ENCODE peak calls at places on chromosomes 6 and 20, in seven cellular contexts. N is stimulated activated naive B cell treated with anti-CD40 and anti-IgM and Interleukin-4, amounts not matched to agents 10 μg/mL and 1 μg/mL and 100 μg/mL, for 72 hours; G is coronary artery; Z is brain microvascular endothelial cell; B is DMS153; M is stimulated activated CD8-positive, alpha-beta memory T cell treated with anti-CD3 and anti-CD28 coated beads, Interleukin-12 subunit alpha, Interleukin-12 subunit beta, amount 100 ng/mL, for 4 hours; X is HEK293T. Q is an unnamed sample.
A peak's percentile ranks its signal among the peaks of the same experiment; 100 is the strongest.

GRCh38 chr6:149503276-149503675 is 18.5 kb upstream of the ZC3H12D start:
- DNase-seq in G (no peak), B (no peak), X (no peak), Z (no peak), N (no peak), M (no peak), Q (no peak)

GRCh38 chr6:150301871-150302800 is 66.7 kb upstream of the IYD start:
- DNase-seq in X (no peak), B (no peak), G (no peak), M (no peak), N (peak; percentile 35), Z (peak; percentile 67), Q (no peak)

GRCh38 chr6:72941751-72942150 is 283.5 kb downstream of the KHDC1L start:
- DNase-seq in Z (no peak), G (no peak), X (no peak), M (no peak), B (peak; percentile 95), N (no peak), Q (no peak)

GRCh38 chr6:135814043-135814442 is 37.5 kb upstream of the PDE7B start:
- DNase-seq in X (no peak), N (no peak), B (no peak), G (no peak), Z (no peak), M (no peak), Q (no peak)

GRCh38 chr6:5746392-5747140 is 260.2 kb downstream of the NRN1 start:
- DNase-seq in M (no peak), X (peak; percentile 23), G (no peak), N (no peak), Z (no peak), B (no peak), Q (peak; percentile 69)

GRCh38 chr6:106745396-106745795 is 116.0 kb downstream of the QRSL1 start:
- DNase-seq in X (no peak), N (no peak), B (peak; percentile 67), M (no peak), Z (no peak), G (no peak), Q (no peak)

GRCh38 chr6:126886106-126886505 is 232.4 kb upstream of the RSPO3 start:
- DNase-seq in M (no peak), N (no peak), B (no peak), Z (no peak), G (no peak), X (no peak), Q (no peak)

GRCh38 chr6:107115695-107116327 is 496 bp upstream of the BEND3 start:
- DNase-seq in B (peak; percentile 57), G (no peak), Z (peak; percentile 36), M (peak; percentile 26), X (peak; percentile 64), N (peak; percentile 18), Q (peak; percentile 81)

GRCh38 chr6:76876922-76877553 is 586.3 kb downstream of the HTR1B start:
- DNase-seq in N (no peak), X (peak; percentile 62), B (peak; percentile 92), G (no peak), Z (peak; percentile 75), M (no peak), Q (peak; percentile 84)

GRCh38 chr6:167237438-167237837 is 53.7 kb upstream of the UNC93A start:
- DNase-seq in G (no peak), Z (no peak), N (no peak), X (no peak), M (no peak), B (no peak), Q (no peak)

GRCh38 chr6:116992546-116992945 is 115.5 kb downstream of the RFX6 start:
- DNase-seq in Z (no peak), G (no peak), B (no peak), N (no peak), M (no peak), X (no peak), Q (no peak)

GRCh38 chr20:8152183-8152582 is 20.1 kb downstream of the PLCB1 start:
- DNase-seq in M (no peak), Z (peak; percentile 58), B (no peak), N (no peak), X (no peak), G (no peak), Q (no peak)

GRCh38 chr20:43855803-43856202 is 58.8 kb upstream of the TOX2 start:
- DNase-seq in X (no peak), N (no peak), G (no peak), B (no peak), Z (no peak), M (no peak), Q (no peak)

GRCh38 chr20:62668441-62669027 is 26.2 kb downstream of the SLCO4A1 start:
- DNase-seq in G (no peak), B (peak; percentile 65), X (peak; percentile 84), M (no peak), N (no peak), Z (peak; percentile 68), Q (peak; percentile 73)

GRCh38 chr6:78308025-78308424 is 559.3 kb upstream of the IRAK1BP1 start:
- DNase-seq in G (no peak), X (peak; percentile 6), B (no peak), N (no peak), M (no peak), Z (peak; percentile 24), Q (peak; percentile 52)

GRCh38 chr20:57675773-57676172 is 34.0 kb downstream of the PMEPA1 start:
- DNase-seq in N (no peak), M (no peak), B (no peak), Z (no peak), G (no peak), X (no peak), Q (no peak)

GRCh38 chr6:7410801-7411200 is 21.2 kb downstream of the RIOK1 start:
- DNase-seq in X (no peak), B (no peak), G (no peak), N (no peak), Z (no peak), M (no peak), Q (no peak)

GRCh38 chr20:41133709-41134361 is 3.5 kb upstream of the PLCG1 start:
- DNase-seq in X (no peak), Z (no peak), N (no peak), M (peak; percentile 27), G (no peak), B (peak; percentile 56), Q (no peak)

GRCh38 chr6:18265787-18266523 is 1.6 kb upstream of the DEK start:
- DNase-seq in N (no peak), X (no peak), B (no peak), M (no peak), Z (no peak), G (no peak), Q (peak; percentile 37)

GRCh38 chr20:3173582-3174441 is 463 bp upstream of the LZTS3 start:
- DNase-seq in M (peak; percentile 82), Z (peak; percentile 54), B (peak; percentile 46), N (peak; percentile 71), G (peak; percentile 88), X (peak; percentile 97), Q (peak; percentile 91)

GRCh38 chr20:18637296-18637695 is 49.4 kb downstream of the DTD1 start:
- DNase-seq in G (no peak), N (no peak), X (no peak), M (no peak), Z (no peak), B (no peak), Q (no peak)

GRCh38 chr20:63472159-63472811 is at the start of gene KCNQ2:
- DNase-seq in G (no peak), N (no peak), B (no peak), Z (no peak), M (no peak), X (peak; percentile 79), Q (peak; percentile 67)

GRCh38 chr20:38272398-38272797 is 11.9 kb upstream of the KIAA1755 start:
- DNase-seq in N (no peak), X (no peak), Z (no peak), M (no peak), B (no peak), G (no peak), Q (no peak)

GRCh38 chr6:138970856-138971425 is 17.1 kb downstream of the REPS1 start:
- DNase-seq in Z (peak; percentile 95), M (no peak), N (no peak), G (no peak), X (no peak), B (no peak), Q (no peak)

GRCh38 chr20:37757550-37757949 is 63.7 kb downstream of the CTNNBL1 start:
- DNase-seq in Z (no peak), N (no peak), M (no peak), B (no peak), X (no peak), G (no peak), Q (no peak)

GRCh38 chr20:11544029-11544678 is 373.5 kb upstream of the BTBD3 start:
- DNase-seq in Z (peak; percentile 76), G (no peak), X (peak; percentile 30), M (no peak), N (no peak), B (peak; percentile 53), Q (no peak)

Q was measured in H9.